ENCODE peak calls at places on chromosomes 11 and 22, in ten cellular contexts. W is AG08395; R is GM12878; X is activated CD4-positive, alpha-beta T cell treated with anti-CD3 and anti-CD28 coated beads for 24 hours; E is NCI-H146; A is NCI-H1417; J is thoracic aorta; B is IMR-90; V is NCI-H460; G is colonic mucosa. Z is an unnamed sample.

GRCh38 chr11:126113515-126113957 is 50.9 kb upstream of the CDON start:
- DNase-seq in W (peak), R (no peak), X (no peak), E (peak), A (peak), J (peak), B (peak), V (peak), G (peak), Z (peak)

GRCh38 chr11:29293825-29294224 is 723.0 kb downstream of the KCNA4 start:
- DNase-seq in W (peak), R (peak), X (no peak), E (no peak), A (no peak), J (no peak), B (peak), V (peak), G (no peak), Z (peak)

GRCh38 chr11:65496304-65497140 is 2.3 kb upstream of the MALAT1 start:
- DNase-seq in W (no peak), R (no peak), X (no peak), E (peak), A (no peak), J (no peak), B (peak), V (no peak), G (no peak), Z (no peak)

GRCh38 chr11:132278801-132279574 is 908.6 kb downstream of the NTM start:
- DNase-seq in W (peak), R (peak), X (no peak), E (peak), A (peak), J (no peak), B (peak), V (peak), G (no peak), Z (peak)

GRCh38 chr11:10645212-10645795 is 48.3 kb downstream of the IRAG1 start:
- DNase-seq in W (no peak), R (no peak), X (no peak), E (no peak), A (no peak), J (no peak), B (no peak), V (no peak), G (no peak), Z (no peak)

GRCh38 chr11:70384486-70385152 is 13.7 kb upstream of the CTTN start:
- DNase-seq in W (no peak), R (no peak), X (no peak), E (no peak), A (no peak), J (no peak), B (no peak), V (no peak), G (no peak), Z (no peak)

GRCh38 chr11:72306186-72306585 is 62.2 kb upstream of the PHOX2A start:
- DNase-seq in W (no peak), R (no peak), X (no peak), E (no peak), A (no peak), J (no peak), B (peak), V (no peak), G (no peak), Z (no peak)

GRCh38 chr22:20019661-20020532 is 1.0 kb upstream of the TANGO2 start:
- DNase-seq in W (no peak), R (no peak), X (no peak), E (no peak), A (no peak), J (no peak), B (no peak), V (no peak), G (no peak), Z (no peak)

GRCh38 chr11:67592880-67593624 is 9.4 kb downstream of the GSTP1 start:
- DNase-seq in W (no peak), R (no peak), X (no peak), E (no peak), A (no peak), J (no peak), B (no peak), V (no peak), G (no peak), Z (no peak)

GRCh38 chr22:47282851-47283250 is 520.4 kb downstream of the TBC1D22A start:
- DNase-seq in W (no peak), R (no peak), X (no peak), E (no peak), A (no peak), J (no peak), B (no peak), V (no peak), G (no peak), Z (no peak)

GRCh38 chr11:46036969-46037368 is 84.3 kb downstream of the PHF21A start:
- DNase-seq in W (no peak), R (no peak), X (no peak), E (no peak), A (no peak), J (no peak), B (peak), V (no peak), G (no peak), Z (no peak)

GRCh38 chr11:10982695-10983492 is 125.0 kb upstream of the ZBED5 start:
- DNase-seq in W (no peak), R (no peak), X (no peak), E (no peak), A (no peak), J (no peak), B (no peak), V (peak), G (no peak), Z (no peak)

Z was measured in GM04504.